ENCODE peak calls at places on chromosome 5, in ten cellular contexts. One of them, this sample, is unnamed.

GRCh38 chr5:107431536-107431935 is 239.2 kb downstream of the EFNA5 start:
- DNase-seq in NCI-H2107: no peak
- DNase-seq in activated T-helper 1 cell treated with anti-CD3 and anti-CD28 coated beads, Interleukin-2, amount 50 U/mL, for 16 hours: no peak
- DNase-seq in coronary artery: no peak
- DNase-seq in NT2/D1: no peak
- DNase-seq in ACHN: no peak
- DNase-seq in SK-MEL-5: no peak
- DNase-seq in tibial artery: no peak
- DNase-seq in Kasumi-1: no peak
- DNase-seq in GM04504: no peak
- DNase-seq in this sample: no peak

GRCh38 chr5:54904425-54904824 is 81.0 kb downstream of the ESM1 start:
- DNase-seq in NCI-H2107: no peak
- DNase-seq in activated T-helper 1 cell treated with anti-CD3 and anti-CD28 coated beads, Interleukin-2, amount 50 U/mL, for 16 hours: no peak
- DNase-seq in coronary artery: no peak
- DNase-seq in NT2/D1: no peak
- DNase-seq in ACHN: peak; percentile 63
- DNase-seq in SK-MEL-5: peak; percentile 72
- DNase-seq in tibial artery: no peak
- DNase-seq in Kasumi-1: peak; percentile 44
- DNase-seq in GM04504: no peak
- DNase-seq in this sample: peak; percentile 62

GRCh38 chr5:36683821-36684434 is 77.5 kb downstream of the SLC1A3 start:
- DNase-seq in NCI-H2107: no peak
- DNase-seq in activated T-helper 1 cell treated with anti-CD3 and anti-CD28 coated beads, Interleukin-2, amount 50 U/mL, for 16 hours: no peak
- DNase-seq in coronary artery: no peak
- DNase-seq in NT2/D1: no peak
- DNase-seq in ACHN: no peak
- DNase-seq in SK-MEL-5: no peak
- DNase-seq in tibial artery: no peak
- DNase-seq in Kasumi-1: peak; percentile 19
- DNase-seq in GM04504: peak; percentile 87
- DNase-seq in this sample: no peak

GRCh38 chr5:174777116-174777515 is 52.7 kb downstream of the MSX2 start:
- DNase-seq in NCI-H2107: no peak
- DNase-seq in activated T-helper 1 cell treated with anti-CD3 and anti-CD28 coated beads, Interleukin-2, amount 50 U/mL, for 16 hours: no peak
- DNase-seq in coronary artery: peak; percentile 8
- DNase-seq in NT2/D1: no peak
- DNase-seq in ACHN: no peak
- DNase-seq in SK-MEL-5: no peak
- DNase-seq in tibial artery: no peak
- DNase-seq in Kasumi-1: no peak
- DNase-seq in GM04504: no peak
- DNase-seq in this sample: no peak

GRCh38 chr5:132181011-132181629 is 46.5 kb downstream of the P4HA2 start:
- DNase-seq in NCI-H2107: no peak
- DNase-seq in activated T-helper 1 cell treated with anti-CD3 and anti-CD28 coated beads, Interleukin-2, amount 50 U/mL, for 16 hours: no peak
- DNase-seq in coronary artery: no peak
- DNase-seq in NT2/D1: no peak
- DNase-seq in ACHN: no peak
- DNase-seq in SK-MEL-5: no peak
- DNase-seq in tibial artery: no peak
- DNase-seq in Kasumi-1: no peak
- DNase-seq in GM04504: no peak
- DNase-seq in this sample: no peak

GRCh38 chr5:141713616-141714309 is 31.7 kb upstream of the ARAP3 start:
- DNase-seq in NCI-H2107: no peak
- DNase-seq in activated T-helper 1 cell treated with anti-CD3 and anti-CD28 coated beads, Interleukin-2, amount 50 U/mL, for 16 hours: no peak
- DNase-seq in coronary artery: no peak
- DNase-seq in NT2/D1: no peak
- DNase-seq in ACHN: peak; percentile 48
- DNase-seq in SK-MEL-5: no peak
- DNase-seq in tibial artery: no peak
- DNase-seq in Kasumi-1: no peak
- DNase-seq in GM04504: no peak
- DNase-seq in this sample: peak; percentile 90

GRCh38 chr5:154191467-154192261 is 1.1 kb downstream of the GALNT10 start:
- DNase-seq in NCI-H2107: no peak
- DNase-seq in activated T-helper 1 cell treated with anti-CD3 and anti-CD28 coated beads, Interleukin-2, amount 50 U/mL, for 16 hours: no peak
- DNase-seq in coronary artery: no peak
- DNase-seq in NT2/D1: no peak
- DNase-seq in ACHN: no peak
- DNase-seq in SK-MEL-5: no peak
- DNase-seq in tibial artery: no peak
- DNase-seq in Kasumi-1: no peak
- DNase-seq in GM04504: no peak
- DNase-seq in this sample: no peak

GRCh38 chr5:180116441-180117377 is 45.1 kb upstream of the RNF130 start:
- DNase-seq in NCI-H2107: no peak
- DNase-seq in activated T-helper 1 cell treated with anti-CD3 and anti-CD28 coated beads, Interleukin-2, amount 50 U/mL, for 16 hours: no peak
- DNase-seq in coronary artery: peak; percentile 50
- DNase-seq in NT2/D1: no peak
- DNase-seq in ACHN: peak; percentile 7
- DNase-seq in SK-MEL-5: no peak
- DNase-seq in tibial artery: peak; percentile 52
- DNase-seq in Kasumi-1: no peak
- DNase-seq in GM04504: no peak
- DNase-seq in this sample: no peak

GRCh38 chr5:138685052-138685755 is 68.0 kb upstream of the CTNNA1 start:
- DNase-seq in NCI-H2107: no peak
- DNase-seq in activated T-helper 1 cell treated with anti-CD3 and anti-CD28 coated beads, Interleukin-2, amount 50 U/mL, for 16 hours: no peak
- DNase-seq in coronary artery: no peak
- DNase-seq in NT2/D1: no peak
- DNase-seq in ACHN: no peak
- DNase-seq in SK-MEL-5: no peak
- DNase-seq in tibial artery: no peak
- DNase-seq in Kasumi-1: no peak
- DNase-seq in GM04504: no peak
- DNase-seq in this sample: peak; percentile 58

GRCh38 chr5:56211298-56211865 is 21.7 kb downstream of the ANKRD55 start:
- DNase-seq in NCI-H2107: no peak
- DNase-seq in activated T-helper 1 cell treated with anti-CD3 and anti-CD28 coated beads, Interleukin-2, amount 50 U/mL, for 16 hours: no peak
- DNase-seq in coronary artery: no peak
- DNase-seq in NT2/D1: no peak
- DNase-seq in ACHN: peak; percentile 95
- DNase-seq in SK-MEL-5: peak; percentile 78
- DNase-seq in tibial artery: no peak
- DNase-seq in Kasumi-1: no peak
- DNase-seq in GM04504: peak; percentile 79
- DNase-seq in this sample: peak; percentile 51

GRCh38 chr5:9801908-9802307 is 171.8 kb upstream of the TAS2R1 start:
- DNase-seq in NCI-H2107: no peak
- DNase-seq in activated T-helper 1 cell treated with anti-CD3 and anti-CD28 coated beads, Interleukin-2, amount 50 U/mL, for 16 hours: no peak
- DNase-seq in coronary artery: no peak
- DNase-seq in NT2/D1: no peak
- DNase-seq in ACHN: no peak
- DNase-seq in SK-MEL-5: no peak
- DNase-seq in tibial artery: no peak
- DNase-seq in Kasumi-1: no peak
- DNase-seq in GM04504: no peak
- DNase-seq in this sample: no peak

GRCh38 chr5:980941-981340 is 27.7 kb upstream of the NKD2 start:
- DNase-seq in NCI-H2107: no peak
- DNase-seq in activated T-helper 1 cell treated with anti-CD3 and anti-CD28 coated beads, Interleukin-2, amount 50 U/mL, for 16 hours: no peak
- DNase-seq in coronary artery: no peak
- DNase-seq in NT2/D1: no peak
- DNase-seq in ACHN: no peak
- DNase-seq in SK-MEL-5: peak; percentile 36
- DNase-seq in tibial artery: no peak
- DNase-seq in Kasumi-1: no peak
- DNase-seq in GM04504: no peak
- DNase-seq in this sample: no peak

GRCh38 chr5:178460598-178461425 is 129.4 kb downstream of the COL23A1 start:
- DNase-seq in NCI-H2107: no peak
- DNase-seq in activated T-helper 1 cell treated with anti-CD3 and anti-CD28 coated beads, Interleukin-2, amount 50 U/mL, for 16 hours: no peak
- DNase-seq in coronary artery: peak; percentile 82
- DNase-seq in NT2/D1: peak; percentile 57
- DNase-seq in ACHN: peak; percentile 68
- DNase-seq in SK-MEL-5: peak; percentile 63
- DNase-seq in tibial artery: peak; percentile 82
- DNase-seq in Kasumi-1: peak; percentile 31
- DNase-seq in GM04504: peak; percentile 28
- DNase-seq in this sample: peak; percentile 5

GRCh38 chr5:142617416-142617815 is 68.5 kb downstream of the FGF1 start:
- DNase-seq in NCI-H2107: no peak
- DNase-seq in activated T-helper 1 cell treated with anti-CD3 and anti-CD28 coated beads, Interleukin-2, amount 50 U/mL, for 16 hours: no peak
- DNase-seq in coronary artery: no peak
- DNase-seq in NT2/D1: no peak
- DNase-seq in ACHN: no peak
- DNase-seq in SK-MEL-5: no peak
- DNase-seq in tibial artery: no peak
- DNase-seq in Kasumi-1: no peak
- DNase-seq in GM04504: no peak
- DNase-seq in this sample: no peak

This sample was measured in epithelial cell of esophagus.